ENCODE peak calls at places on chromosomes 3 and 15, in eight cellular contexts. W is chondrocyte; S is psoas muscle; N is PC-3; F is glutamatergic neuron; E is progenitor cell of endocrine pancreas; B is CD8-positive, alpha-beta T cell; O is WTC11. J is an unnamed sample.

GRCh38 chr3:64656544-64656943 is 31.3 kb downstream of the ADAMTS9 start:
- DNase-seq in W (no peak), S (no peak), N (no peak), F (no peak), E (no peak), B (no peak), O (no peak), J (no peak)

GRCh38 chr3:71203727-71204488 is 379.6 kb downstream of the FOXP1 start:
- DNase-seq in W (no peak), S (no peak), N (no peak), F (no peak), E (no peak), B (no peak), O (no peak), J (no peak)

GRCh38 chr3:141342386-141342785 is 25.9 kb upstream of the ZBTB38 start:
- DNase-seq in W (no peak), S (no peak), N (no peak), F (no peak), E (no peak), B (no peak), O (no peak), J (no peak)

GRCh38 chr3:62134061-62134496 is 239.3 kb downstream of the FEZF2 start:
- DNase-seq in W (no peak), S (peak), N (no peak), F (no peak), E (no peak), B (no peak), O (no peak), J (no peak)

GRCh38 chr3:50193746-50194127 is 2.3 kb downstream of the GNAT1 start:
- DNase-seq in W (no peak), S (no peak), N (no peak), F (no peak), E (no peak), B (no peak), O (no peak), J (no peak)

GRCh38 chr3:58562498-58562897 is 14.7 kb downstream of the FAM107A start:
- DNase-seq in W (peak), S (no peak), N (no peak), F (no peak), E (no peak), B (no peak), O (no peak), J (no peak)

GRCh38 chr3:197501879-197502620 is 53.7 kb downstream of the BDH1 start:
- DNase-seq in W (no peak), S (no peak), N (peak), F (peak), E (no peak), B (no peak), O (peak), J (peak)

GRCh38 chr3:31836397-31837075 is 144.5 kb downstream of the OSBPL10 start:
- DNase-seq in W (no peak), S (no peak), N (no peak), F (no peak), E (no peak), B (no peak), O (no peak), J (no peak)

GRCh38 chr3:181278468-181279238 is 289.1 kb upstream of the DNAJC19 start:
- DNase-seq in W (no peak), S (no peak), N (no peak), F (no peak), E (no peak), B (no peak), O (no peak), J (peak)

GRCh38 chr3:181274025-181274424 is 284.5 kb upstream of the DNAJC19 start:
- DNase-seq in W (no peak), S (no peak), N (no peak), F (no peak), E (no peak), B (no peak), O (no peak), J (no peak)

GRCh38 chr3:181276358-181276896 is 286.9 kb upstream of the DNAJC19 start:
- DNase-seq in W (no peak), S (no peak), N (no peak), F (no peak), E (no peak), B (no peak), O (no peak), J (no peak)

DNA sequence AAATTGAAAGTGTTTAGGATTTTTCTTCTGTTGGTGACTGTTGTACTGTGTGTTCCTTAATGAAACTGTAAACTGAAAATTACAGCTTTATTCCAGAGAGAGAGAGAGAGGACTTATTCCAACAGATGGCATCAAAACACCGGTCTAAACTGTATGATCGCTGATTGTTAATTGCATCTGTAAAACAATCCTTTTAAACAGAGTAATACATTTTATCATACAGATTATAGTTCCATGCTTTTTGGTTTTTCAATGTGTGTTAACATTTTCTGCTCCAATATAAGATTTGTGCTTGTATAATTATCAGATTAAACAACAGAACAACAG is 289.7 kb upstream of the DNAJC19 start:
- DNase-seq in W (no peak), S (no peak), N (no peak), F (no peak), E (no peak), B (no peak), O (no peak), J (no peak)
- TF ChIP-seq CTCF in W (no peak), S (no peak), N (no peak), F (no peak), E (no peak), B (no peak), O (no peak), J (no peak)

DNA sequence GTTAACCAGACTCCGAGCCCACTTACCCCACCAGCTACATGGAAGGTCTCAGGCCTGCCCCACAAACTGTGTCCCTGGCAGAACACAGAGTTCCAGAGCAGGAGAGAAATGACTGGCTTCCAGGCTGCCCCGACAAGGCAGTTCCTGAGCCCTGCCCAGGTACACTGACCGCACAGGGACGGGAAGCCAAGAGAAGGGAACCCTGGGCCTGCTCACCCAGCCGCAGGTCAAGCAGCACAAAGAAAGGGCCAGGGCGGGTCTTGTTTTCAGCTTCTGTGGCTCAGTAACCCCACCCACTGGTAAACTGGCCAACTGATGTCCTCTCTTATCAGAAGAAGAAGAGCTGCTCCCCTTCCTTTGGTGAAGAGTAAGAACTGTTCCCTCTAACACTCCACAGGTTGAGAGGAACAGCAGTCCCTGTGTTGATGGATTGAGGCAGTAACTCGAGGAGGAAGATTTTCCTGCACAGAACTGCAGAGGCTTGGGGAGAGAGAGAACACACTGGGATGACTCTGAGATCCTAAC is 68.4 kb downstream of the CRTC3 start:
- DNase-seq in W (no peak), S (peak), N (no peak), F (no peak), E (no peak), B (no peak), O (peak), J (peak)
- TF ChIP-seq CTCF in W (no peak), S (no peak), N (no peak), F (no peak), E (no peak), B (no peak), O (no peak), J (peak)

GRCh38 chr3:159266779-159267178 is 464.9 kb downstream of the MFSD1 start:
- DNase-seq in W (no peak), S (no peak), N (peak), F (peak), E (peak), B (no peak), O (peak), J (no peak)
- TF ChIP-seq CTCF in W (peak), S (peak), N (peak), F (peak), E (peak), B (no peak), O (peak), J (no peak)

DNA sequence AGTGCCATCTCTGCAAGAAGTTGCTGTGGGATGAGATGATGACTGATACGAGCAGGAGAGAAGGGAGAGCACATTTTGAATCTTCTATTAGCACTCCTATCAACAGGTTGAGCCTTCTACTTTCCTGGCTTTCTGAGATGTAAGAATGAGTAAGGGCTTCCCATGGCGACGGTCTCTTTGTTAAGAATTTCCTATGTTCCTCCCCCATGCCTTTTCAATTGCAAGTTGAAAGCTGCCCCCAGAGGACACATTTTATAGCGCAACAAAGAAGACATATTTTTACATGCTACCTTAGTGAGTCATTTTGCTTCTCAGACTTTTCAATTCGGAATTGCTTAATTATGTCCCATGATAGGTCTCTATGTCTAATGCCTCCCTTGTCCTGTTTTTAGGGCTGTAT is 71.3 kb upstream of the LRTM1 start:
- DNase-seq in W (no peak), S (no peak), N (peak), F (no peak), E (no peak), B (no peak), O (no peak), J (no peak)
- TF ChIP-seq CTCF in W (peak), S (no peak), N (peak), F (no peak), E (peak), B (no peak), O (no peak), J (no peak)

DNA sequence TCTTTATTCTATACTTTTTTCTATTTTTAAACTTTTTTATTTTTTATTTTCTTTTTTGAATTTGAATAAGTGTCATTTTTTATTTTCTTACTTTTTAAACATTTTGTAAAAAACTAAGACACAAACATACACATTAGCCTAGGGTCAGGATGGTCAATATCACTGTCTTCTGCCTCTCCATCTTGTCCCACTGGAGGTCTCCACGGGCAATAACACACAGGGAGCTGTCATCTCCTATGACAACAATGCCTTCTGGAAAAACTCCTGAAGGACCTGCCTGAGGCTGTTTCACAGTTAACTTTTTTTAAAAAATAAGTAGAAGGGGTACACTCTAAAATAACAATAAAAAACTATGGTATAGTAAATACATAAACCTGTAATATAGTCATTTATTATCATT is 56.8 kb downstream of the USF3 start:
- DNase-seq in W (no peak), S (no peak), N (no peak), F (no peak), E (no peak), B (no peak), O (no peak), J (no peak)
- TF ChIP-seq CTCF in W (no peak), S (no peak), N (no peak), F (no peak), E (no peak), B (no peak), O (no peak), J (no peak)

GRCh38 chr3:86702381-86702958 is 288.5 kb downstream of the VGLL3 start:
- DNase-seq in W (no peak), S (no peak), N (peak), F (no peak), E (no peak), B (no peak), O (no peak), J (peak)
- TF ChIP-seq CTCF in W (peak), S (no peak), N (peak), F (peak), E (peak), B (peak), O (peak), J (no peak)

GRCh38 chr3:149753717-149754116 is 1.4 kb upstream of the COMMD2 start:
- DNase-seq in W (no peak), S (no peak), N (no peak), F (no peak), E (no peak), B (no peak), O (no peak), J (no peak)

GRCh38 chr3:149751551-149751950 is 738 bp downstream of the COMMD2 start:
- DNase-seq in W (no peak), S (no peak), N (peak), F (no peak), E (no peak), B (no peak), O (no peak), J (no peak)

GRCh38 chr3:149752788-149753136 is 473 bp upstream of the COMMD2 start:
- DNase-seq in W (no peak), S (no peak), N (no peak), F (no peak), E (no peak), B (no peak), O (no peak), J (peak)

GRCh38 chr3:149752051-149752787 is at the start of gene COMMD2:
- DNase-seq in W (peak), S (peak), N (peak), F (peak), E (peak), B (peak), O (peak), J (peak)
- TF ChIP-seq CTCF in W (peak), S (peak), N (peak), F (peak), E (peak), B (peak), O (no peak), J (peak)

DNA sequence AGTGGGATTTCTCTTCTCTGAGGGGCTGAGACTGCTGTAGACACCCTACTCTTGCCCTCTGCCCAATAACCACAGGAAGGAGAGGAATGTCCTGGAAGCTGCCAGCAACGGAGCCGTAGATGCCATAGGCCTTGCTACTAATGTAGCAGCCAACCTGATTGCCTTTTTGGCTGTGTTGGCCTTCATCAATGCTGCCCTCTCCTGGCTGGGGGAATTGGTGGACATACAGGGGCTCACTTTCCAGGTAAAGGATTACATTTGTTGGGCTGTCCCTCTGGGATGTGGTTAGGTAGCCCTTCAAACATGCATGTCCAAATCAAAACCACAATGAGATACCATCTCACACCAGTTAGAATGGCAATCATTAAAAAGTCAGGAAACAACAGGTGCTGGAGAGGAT is 16.1 kb downstream of the SLC28A2 start:
- DNase-seq in W (no peak), S (no peak), N (peak), F (no peak), E (no peak), B (no peak), O (peak), J (no peak)
- TF ChIP-seq CTCF in W (no peak), S (no peak), N (peak), F (no peak), E (no peak), B (no peak), O (no peak), J (no peak)